ENCODE peak calls at places on chromosome 21, in six cellular contexts. M is GM03348, Y is HCT116, R is GOT3, J is T-helper 2 cell, P is Calu3. W is an unnamed sample.

GRCh38 chr21:26405735-26406361 is 167.2 kb downstream of the CYYR1 start:
- DNase-seq in M (peak; percentile 76), Y (no peak), R (no peak), J (no peak), P (peak; percentile 11), W (peak; percentile 83)

GRCh38 chr21:23374155-23374554 is 2233.1 kb downstream of the MRPL39 start:
- DNase-seq in M (no peak), Y (no peak), R (no peak), J (no peak), P (no peak), W (no peak)

GRCh38 chr21:25871566-25871965 is 136.8 kb downstream of the GABPA start:
- DNase-seq in M (no peak), Y (no peak), R (no peak), J (no peak), P (peak; percentile 9), W (no peak)

GRCh38 chr21:29018540-29018939 is 609 bp downstream of the RWDD2B start:
- DNase-seq in M (peak; percentile 17), Y (no peak), R (no peak), J (no peak), P (no peak), W (no peak)

GRCh38 chr21:17818158-17819113 is 720 bp downstream of the C21orf91 start:
- DNase-seq in M (peak; percentile 57), Y (no peak), R (no peak), J (peak; percentile 19), P (peak; percentile 13), W (peak; percentile 27)

GRCh38 chr21:42563261-42564045 is 49.8 kb downstream of the SLC37A1 start:
- DNase-seq in M (no peak), Y (no peak), R (no peak), J (no peak), P (no peak), W (no peak)

GRCh38 chr21:44569861-44570517 is 3.5 kb upstream of the KRTAP10-4 start:
- DNase-seq in M (no peak), Y (no peak), R (no peak), J (no peak), P (no peak), W (no peak)

GRCh38 chr21:46424062-46424591 is 34.6 kb upstream of the DIP2A start:
- DNase-seq in M (no peak), Y (no peak), R (no peak), J (no peak), P (no peak), W (no peak)

GRCh38 chr21:34865922-34866271 is 183.2 kb downstream of the RUNX1 start:
- DNase-seq in M (no peak), Y (no peak), R (no peak), J (no peak), P (no peak), W (no peak)

GRCh38 chr21:37483776-37484175 is 117.2 kb downstream of the DYRK1A start:
- DNase-seq in M (no peak), Y (no peak), R (no peak), J (no peak), P (no peak), W (no peak)

GRCh38 chr21:38196033-38196432 is 60.8 kb upstream of the KCNJ15 start:
- DNase-seq in M (no peak), Y (no peak), R (no peak), J (no peak), P (no peak), W (no peak)

GRCh38 chr21:25579402-25580016 is 27.8 kb downstream of the MRPL39 start:
- DNase-seq in M (no peak), Y (no peak), R (no peak), J (no peak), P (no peak), W (no peak)

GRCh38 chr21:33971492-33972013 is 55.9 kb upstream of the ATP5PO start:
- DNase-seq in M (no peak), Y (no peak), R (no peak), J (no peak), P (no peak), W (peak; percentile 15)

GRCh38 chr21:41987310-41987709 is 22.9 kb downstream of the ZBTB21 start:
- DNase-seq in M (no peak), Y (no peak), R (no peak), J (no peak), P (no peak), W (no peak)

GRCh38 chr21:17925900-17926299 is 106.7 kb upstream of the C21orf91 start:
- DNase-seq in M (peak; percentile 28), Y (no peak), R (no peak), J (no peak), P (peak; percentile 6), W (no peak)

GRCh38 chr21:37365657-37366487 is 701 bp upstream of the DYRK1A start:
- DNase-seq in M (peak; percentile 83), Y (no peak), R (no peak), J (peak; percentile 36), P (peak; percentile 77), W (peak; percentile 54)

GRCh38 chr21:18759751-18760161 is 356.2 kb upstream of the TMPRSS15 start:
- DNase-seq in M (no peak), Y (no peak), R (no peak), J (no peak), P (no peak), W (no peak)

GRCh38 chr21:39105836-39106235 is 77.4 kb downstream of the PSMG1 start:
- DNase-seq in M (no peak), Y (no peak), R (no peak), J (no peak), P (no peak), W (no peak)

GRCh38 chr21:39037807-39038405 is 145.3 kb downstream of the PSMG1 start:
- DNase-seq in M (no peak), Y (no peak), R (no peak), J (no peak), P (no peak), W (no peak)

GRCh38 chr21:27525780-27526179 is 558.9 kb upstream of the ADAMTS5 start:
- DNase-seq in M (no peak), Y (no peak), R (no peak), J (no peak), P (no peak), W (no peak)

GRCh38 chr21:16587671-16588379 is 858.0 kb downstream of the USP25 start:
- DNase-seq in M (peak; percentile 42), Y (no peak), R (no peak), J (no peak), P (no peak), W (peak; percentile 21)

GRCh38 chr21:34836103-34836932 is 167.5 kb downstream of the CLIC6 start:
- DNase-seq in M (peak; percentile 87), Y (peak; percentile 97), R (peak; percentile 70), J (peak; percentile 30), P (peak; percentile 74), W (peak; percentile 92)

GRCh38 chr21:38266732-38267131 is 9.9 kb downstream of the KCNJ15 start:
- DNase-seq in M (peak; percentile 66), Y (no peak), R (no peak), J (no peak), P (no peak), W (peak; percentile 74)

GRCh38 chr21:32712043-32712442 is 15.8 kb downstream of the SYNJ1 start:
- DNase-seq in M (no peak), Y (no peak), R (no peak), J (no peak), P (no peak), W (no peak)

GRCh38 chr21:44599264-44600029 is 950 bp upstream of the KRTAP10-7 start:
- DNase-seq in M (no peak), Y (no peak), R (no peak), J (no peak), P (no peak), W (no peak)

GRCh38 chr21:31190516-31190915 is 152.2 kb upstream of the KRTAP19-8 start:
- DNase-seq in M (no peak), Y (no peak), R (no peak), J (no peak), P (no peak), W (no peak)

GRCh38 chr21:27647401-27647800 is 680.5 kb upstream of the ADAMTS5 start:
- DNase-seq in M (no peak), Y (no peak), R (no peak), J (no peak), P (no peak), W (no peak)

GRCh38 chr21:45528028-45528705 is 14.1 kb downstream of the SLC19A1 start:
- DNase-seq in M (no peak), Y (no peak), R (no peak), J (no peak), P (no peak), W (no peak)

GRCh38 chr21:42044871-42045495 is 26.1 kb upstream of the UMODL1 start:
- DNase-seq in M (no peak), Y (no peak), R (no peak), J (no peak), P (no peak), W (no peak)

GRCh38 chr21:31490471-31490870 is 146.4 kb upstream of the TIAM1 start:
- DNase-seq in M (no peak), Y (no peak), R (no peak), J (no peak), P (no peak), W (no peak)

GRCh38 chr21:34835526-34835925 is 166.7 kb downstream of the CLIC6 start:
- DNase-seq in M (peak; percentile 32), Y (no peak), R (no peak), J (no peak), P (no peak), W (peak; percentile 21)

GRCh38 chr21:43880111-43880985 is 15.3 kb downstream of the AGPAT3 start:
- DNase-seq in M (peak; percentile 45), Y (peak; percentile 81), R (no peak), J (no peak), P (peak; percentile 17), W (peak; percentile 72)

GRCh38 chr21:38660333-38661295 is 145.1 kb upstream of the ETS2 start:
- DNase-seq in M (peak; percentile 76), Y (no peak), R (no peak), J (no peak), P (no peak), W (no peak)

GRCh38 chr21:45550552-45551210 is 8.4 kb upstream of the SLC19A1 start:
- DNase-seq in M (no peak), Y (no peak), R (no peak), J (no peak), P (no peak), W (no peak)

GRCh38 chr21:21163904-21164303 is 165.7 kb downstream of the NCAM2 start:
- DNase-seq in M (peak; percentile 48), Y (peak; percentile 7), R (no peak), J (no peak), P (peak; percentile 11), W (peak; percentile 64)

GRCh38 chr21:43758132-43758619 is 17.9 kb downstream of the CSTB start:
- DNase-seq in M (no peak), Y (no peak), R (no peak), J (no peak), P (no peak), W (peak; percentile 53)

GRCh38 chr21:42219606-42220137 is 732 bp downstream of the ABCG1 start:
- DNase-seq in M (peak; percentile 36), Y (no peak), R (no peak), J (no peak), P (no peak), W (no peak)

GRCh38 chr21:29181799-29182470 is 51.5 kb downstream of the MAP3K7CL start:
- DNase-seq in M (peak; percentile 73), Y (peak; percentile 36), R (no peak), J (no peak), P (no peak), W (peak; percentile 78)

GRCh38 chr21:14567557-14568279 is 21.6 kb upstream of the SAMSN1 start:
- DNase-seq in M (no peak), Y (no peak), R (no peak), J (no peak), P (no peak), W (no peak)

W was measured in AG08395.